ENCODE peak calls at places on chromosome 5, in nine cellular contexts. C is psoas muscle; M is cardiac muscle cell; L is mammary epithelial cell; V is uterus; F is transverse colon; D is fibroblast of lung; N is A549; E is CD8-positive, alpha-beta T cell. G is an unnamed sample.

GRCh38 chr5:35884125-35884788 is 27.6 kb downstream of the IL7R start:
- DNase-seq in D (peak), M (no peak), V (no peak), N (no peak), L (peak), C (no peak), F (no peak), E (no peak), G (no peak)

GRCh38 chr5:112973904-112974303 is 2.7 kb upstream of the DCP2 start:
- DNase-seq in M (no peak), F (no peak), V (no peak), E (no peak), D (no peak), C (no peak), L (no peak), N (no peak), G (no peak)

GRCh38 chr5:125011982-125012381 is 265.5 kb upstream of the ZNF608 start:
- DNase-seq in C (no peak), F (no peak), E (no peak), D (no peak), L (no peak), N (no peak), V (no peak), M (peak), G (no peak)

GRCh38 chr5:74294231-74294705 is 346.3 kb downstream of the ENC1 start:
- DNase-seq in V (no peak), F (no peak), C (no peak), L (no peak), D (peak), E (no peak), N (no peak), M (no peak), G (no peak)

GRCh38 chr5:157222506-157223230 is 42.0 kb downstream of the ITK start:
- DNase-seq in N (no peak), F (no peak), E (no peak), M (no peak), C (no peak), V (no peak), D (peak), L (peak), G (no peak)

GRCh38 chr5:172696171-172696849 is 55.2 kb downstream of the NEURL1B start:
- DNase-seq in V (peak), C (peak), F (no peak), M (no peak), L (no peak), N (no peak), D (peak), E (no peak), G (peak)

GRCh38 chr5:161167001-161167765 is 315.2 kb upstream of the ATP10B start:
- DNase-seq in E (no peak), M (no peak), V (no peak), F (no peak), N (no peak), C (no peak), D (no peak), L (no peak), G (no peak)

GRCh38 chr5:105146867-105147266 is 1584.3 kb upstream of the NUDT12 start:
- DNase-seq in F (no peak), M (no peak), C (no peak), D (peak), N (no peak), V (no peak), E (no peak), L (no peak), G (no peak)

GRCh38 chr5:160230686-160231527 is 1.6 kb downstream of the FABP6 start:
- DNase-seq in F (no peak), L (peak), M (no peak), D (peak), C (no peak), E (no peak), V (no peak), N (no peak), G (peak)

GRCh38 chr5:53017383-53017782 is 28.2 kb downstream of the ITGA2 start:
- DNase-seq in F (no peak), E (no peak), D (no peak), V (no peak), M (no peak), C (no peak), L (no peak), N (no peak), G (no peak)
- H3K4me3 ChIP-seq in F (no peak), E (no peak), D (no peak), V (no peak), M (no peak), C (no peak), L (no peak), N (no peak), G (no peak)

GRCh38 chr5:102832445-102832844 is 77.3 kb downstream of the PAM start:
- DNase-seq in L (peak), V (no peak), N (no peak), F (no peak), M (no peak), C (no peak), E (no peak), D (no peak), G (no peak)

GRCh38 chr5:102826629-102827028 is 71.5 kb downstream of the PAM start:
- DNase-seq in M (no peak), E (no peak), N (no peak), L (no peak), F (no peak), C (no peak), D (no peak), V (no peak), G (no peak)

GRCh38 chr5:102834438-102834964 is 79.4 kb downstream of the PAM start:
- DNase-seq in E (no peak), V (no peak), C (no peak), M (no peak), L (no peak), F (no peak), D (no peak), N (no peak), G (no peak)

GRCh38 chr5:102833146-102833545 is 78.0 kb downstream of the PAM start:
- DNase-seq in F (no peak), C (no peak), E (no peak), D (no peak), M (no peak), N (no peak), V (no peak), L (no peak), G (no peak)

DNA sequence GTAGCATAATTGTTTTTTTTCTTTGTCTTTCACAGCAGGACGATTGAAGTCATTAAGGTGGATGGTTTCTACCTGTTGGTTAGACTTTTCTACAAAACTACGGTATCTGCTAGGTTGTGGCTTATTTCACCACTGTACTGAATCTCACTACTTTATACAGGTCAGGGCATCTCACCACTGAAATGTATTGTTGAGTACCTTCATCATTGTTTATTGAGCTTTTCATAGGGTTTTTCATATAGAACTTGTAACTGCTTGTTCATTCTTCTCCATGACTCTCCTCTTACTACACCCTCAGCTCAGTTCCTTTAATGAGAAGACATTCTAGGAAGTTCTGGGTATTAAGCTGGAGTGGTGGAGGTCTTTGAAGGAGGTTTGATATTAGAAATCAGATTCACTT is 75.1 kb downstream of the PAM start:
- DNase-seq in E (no peak), L (peak), F (no peak), C (no peak), N (no peak), D (no peak), M (no peak), V (no peak), G (no peak)
- TF ChIP-seq CTCF in E (no peak), L (no peak), F (no peak), C (no peak), N (no peak), D (no peak), M (no peak), V (no peak), G (no peak)

DNA sequence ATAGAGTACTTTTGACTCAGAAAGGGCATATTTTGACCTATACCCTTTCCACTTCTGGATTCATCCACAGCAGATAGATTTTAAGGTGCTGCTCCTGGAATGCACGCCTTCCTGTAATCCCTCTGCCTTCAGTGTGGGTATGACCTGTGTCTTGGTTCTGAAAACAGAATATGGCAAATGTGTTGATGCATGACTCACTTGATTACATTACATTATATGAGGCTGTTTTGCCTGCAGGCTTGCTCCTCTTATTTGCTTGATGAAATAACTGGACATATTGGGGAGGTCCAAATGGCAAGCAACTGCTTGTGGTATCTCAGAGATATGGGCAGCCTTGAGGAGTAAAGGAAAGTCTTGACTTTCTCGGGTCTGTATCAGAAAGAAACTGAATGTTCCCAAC is 468.6 kb downstream of the CDH18 start:
- DNase-seq in L (peak), C (no peak), F (no peak), N (no peak), M (no peak), D (no peak), E (no peak), V (no peak), G (no peak)
- H3K27ac ChIP-seq in L (no peak), C (no peak), F (no peak), N (no peak), M (no peak), D (no peak), E (no peak), V (no peak), G (no peak)

GRCh38 chr5:56412601-56413379 is 179.7 kb upstream of the ANKRD55 start:
- DNase-seq in M (no peak), D (no peak), E (no peak), V (no peak), F (peak), N (no peak), L (no peak), C (peak), G (no peak)
- H3K4me3 ChIP-seq in M (no peak), D (no peak), E (no peak), V (no peak), F (no peak), N (no peak), L (no peak), C (no peak), G (no peak)

GRCh38 chr5:111755264-111755941 is 1.6 kb downstream of the NREP start:
- DNase-seq in E (no peak), F (no peak), C (no peak), V (no peak), D (no peak), L (no peak), M (no peak), N (no peak), G (no peak)

GRCh38 chr5:111757582-111758283 is 739 bp upstream of the NREP start:
- DNase-seq in M (peak), L (peak), C (peak), V (peak), N (peak), F (peak), D (peak), E (peak), G (peak)

GRCh38 chr5:111758284-111758628 is 1.3 kb upstream of the NREP start:
- DNase-seq in C (no peak), N (no peak), D (no peak), F (no peak), M (no peak), V (no peak), E (no peak), L (no peak), G (no peak)

GRCh38 chr5:111755942-111756353 is 1.0 kb downstream of the NREP start:
- DNase-seq in L (no peak), D (peak), E (no peak), M (peak), V (no peak), C (no peak), F (no peak), N (no peak), G (no peak)

GRCh38 chr5:111756701-111757581 is at the start of gene NREP:
- DNase-seq in D (peak), L (peak), N (peak), C (peak), V (peak), M (peak), F (peak), E (peak), G (peak)
- TF ChIP-seq CTCF in D (peak), L (peak), N (no peak), C (peak), V (no peak), M (peak), F (peak), E (peak), G (peak)

GRCh38 chr5:150513375-150514309 is 5.7 kb downstream of the NDST1 start:
- DNase-seq in N (peak), E (no peak), F (no peak), M (no peak), C (peak), D (peak), V (no peak), L (no peak), G (no peak)

GRCh38 chr5:150515446-150515845 is 7.5 kb downstream of the NDST1 start:
- DNase-seq in M (no peak), C (peak), F (no peak), E (no peak), D (peak), V (peak), N (peak), L (no peak), G (no peak)

GRCh38 chr5:150514708-150515211 is 6.8 kb downstream of the NDST1 start:
- DNase-seq in F (no peak), L (peak), D (peak), V (no peak), N (peak), E (no peak), C (peak), M (no peak), G (no peak)

GRCh38 chr5:150517272-150518152 is 9.6 kb downstream of the NDST1 start:
- DNase-seq in L (peak), V (no peak), F (peak), C (peak), M (no peak), E (no peak), D (peak), N (peak), G (peak)

GRCh38 chr5:150516011-150516410 is 8.1 kb downstream of the NDST1 start:
- DNase-seq in L (no peak), N (peak), F (no peak), M (peak), C (peak), V (no peak), E (no peak), D (peak), G (no peak)
- H3K27ac ChIP-seq in L (no peak), N (peak), F (peak), M (peak), C (peak), V (peak), E (no peak), D (peak), G (peak)

DNA sequence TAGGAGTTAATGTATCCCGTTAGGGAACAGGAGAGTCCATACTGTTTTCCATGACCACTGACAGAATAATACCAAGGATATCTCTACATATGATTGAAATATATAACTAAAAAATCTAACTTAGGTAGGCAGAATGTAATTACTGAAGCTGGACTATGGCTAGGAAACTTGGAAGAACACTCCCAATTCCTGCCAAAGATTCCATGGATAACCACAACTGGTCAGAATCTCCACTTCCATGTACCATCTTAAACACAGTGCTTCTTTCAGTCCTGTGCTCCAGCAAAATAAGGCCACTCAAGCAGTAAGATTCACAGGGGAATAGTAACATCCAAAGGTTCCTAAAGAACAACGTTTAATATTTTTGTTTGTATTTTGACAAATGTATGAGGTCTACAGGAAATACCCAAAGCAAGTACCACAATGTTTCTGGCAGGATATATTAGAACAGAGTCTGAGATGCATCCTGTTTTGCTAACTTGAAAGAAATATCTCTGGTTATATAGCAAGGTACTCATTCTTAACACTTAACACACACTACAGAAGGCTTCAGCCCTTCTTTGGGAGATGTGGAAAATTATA is 295.0 kb downstream of the ADAMTS6 start:
- DNase-seq in E (no peak), L (no peak), M (no peak), D (peak), C (no peak), F (no peak), N (no peak), V (no peak), G (no peak)
- H3K4me3 ChIP-seq in E (no peak), L (no peak), M (no peak), D (no peak), C (no peak), F (no peak), N (no peak), V (no peak), G (no peak)

GRCh38 chr5:177457239-177458121 is 10.9 kb downstream of the PRR7 start:
- DNase-seq in N (peak), D (peak), C (peak), V (peak), F (peak), E (no peak), M (peak), L (peak), G (no peak)
- TF ChIP-seq CTCF in N (no peak), D (peak), C (peak), V (peak), F (peak), E (peak), M (peak), L (peak), G (peak)

GRCh38 chr5:60540855-60541805 is 158.8 kb downstream of the DEPDC1B start:
- DNase-seq in E (no peak), F (no peak), L (no peak), V (no peak), D (peak), M (no peak), N (no peak), C (no peak), G (no peak)
- H3K27ac ChIP-seq in E (no peak), F (no peak), L (no peak), V (no peak), D (no peak), M (no peak), N (peak), C (no peak), G (no peak)

GRCh38 chr5:119071573-119071874 is 637 bp downstream of the DMXL1 start:
- DNase-seq in L (no peak), V (no peak), E (no peak), M (no peak), N (no peak), C (no peak), F (no peak), D (no peak), G (no peak)
- H3K4me3 ChIP-seq in L (peak), V (peak), E (peak), M (peak), N (peak), C (peak), F (peak), D (peak), G (peak)